ENCODE peak calls at places on chromosomes 12 and 14, in six cellular contexts. V, Y, C, O, L and J are unnamed samples.

GRCh38 chr12:111645433-111645832 is 40.3 kb downstream of the BRAP start:
- DNase-seq in V (no peak), Y (no peak), C (no peak), O (no peak), L (peak; percentile 12), J (no peak)

GRCh38 chr14:77649326-77649725 is 32.9 kb upstream of the SPTLC2 start:
- DNase-seq in V (no peak), Y (no peak), C (no peak), O (no peak), L (no peak), J (no peak)

GRCh38 chr14:36161781-36162180 is 14.7 kb downstream of the PTCSC3 start:
- DNase-seq in V (no peak), Y (no peak), C (no peak), O (no peak), L (no peak), J (no peak)

GRCh38 chr12:101925935-101926334 is 48.6 kb downstream of the DRAM1 start:
- DNase-seq in V (no peak), Y (no peak), C (no peak), O (no peak), L (no peak), J (no peak)

GRCh38 chr12:68042212-68042699 is 53.0 kb downstream of the IFNG-AS1 start:
- DNase-seq in V (no peak), Y (peak; percentile 5), C (no peak), O (no peak), L (no peak), J (no peak)

GRCh38 chr12:81888341-81888740 is 129.2 kb upstream of the PPFIA2 start:
- DNase-seq in V (no peak), Y (no peak), C (no peak), O (no peak), L (no peak), J (no peak)

GRCh38 chr12:95582230-95583058 is 31.2 kb upstream of the USP44 start:
- DNase-seq in V (no peak), Y (peak; percentile 48), C (peak; percentile 21), O (no peak), L (peak; percentile 75), J (peak; percentile 22)

GRCh38 chr12:128724468-128725046 is 99.2 kb downstream of the SLC15A4 start:
- DNase-seq in V (no peak), Y (no peak), C (no peak), O (no peak), L (no peak), J (no peak)

GRCh38 chr12:93851245-93851665 is 174.1 kb downstream of the CRADD start:
- DNase-seq in V (no peak), Y (no peak), C (no peak), O (no peak), L (no peak), J (no peak)

GRCh38 chr12:69254046-69254445 is 14.7 kb downstream of the CPSF6 start:
- DNase-seq in V (no peak), Y (peak; percentile 65), C (peak; percentile 6), O (no peak), L (peak; percentile 64), J (no peak)

GRCh38 chr12:6784292-6784691 is 5.0 kb upstream of the CD4 start:
- DNase-seq in V (no peak), Y (no peak), C (no peak), O (no peak), L (no peak), J (no peak)

GRCh38 chr14:39451811-39452210 is 19.6 kb upstream of the FBXO33 start:
- DNase-seq in V (no peak), Y (no peak), C (no peak), O (no peak), L (no peak), J (no peak)

GRCh38 chr12:121748571-121749265 is 36.2 kb downstream of the TMEM120B start:
- DNase-seq in V (no peak), Y (peak; percentile 62), C (no peak), O (no peak), L (peak; percentile 96), J (no peak)

GRCh38 chr14:68468437-68469207 is 324.2 kb downstream of the ZFP36L1 start:
- DNase-seq in V (peak; percentile 21), Y (peak; percentile 44), C (no peak), O (no peak), L (no peak), J (no peak)

GRCh38 chr12:92992041-92992440 is 62.9 kb upstream of the EEA1 start:
- DNase-seq in V (no peak), Y (no peak), C (no peak), O (no peak), L (no peak), J (no peak)

GRCh38 chr12:12357697-12358476 is 1.0 kb downstream of the BORCS5 start:
- DNase-seq in V (no peak), Y (peak; percentile 61), C (peak; percentile 17), O (no peak), L (no peak), J (no peak)

GRCh38 chr12:120831648-120832267 is 72.4 kb downstream of the SPPL3 start:
- DNase-seq in V (no peak), Y (no peak), C (no peak), O (no peak), L (no peak), J (no peak)

GRCh38 chr12:98594050-98594853 is 766 bp downstream of the SLC25A3 start:
- DNase-seq in V (peak; percentile 13), Y (peak; percentile 35), C (peak; percentile 43), O (no peak), L (no peak), J (no peak)

GRCh38 chr12:75790219-75790618 is 241.4 kb downstream of the PHLDA1 start:
- DNase-seq in V (no peak), Y (peak; percentile 98), C (no peak), O (no peak), L (no peak), J (no peak)

GRCh38 chr14:65501328-65501727 is 88.8 kb downstream of the FUT8 start:
- DNase-seq in V (no peak), Y (no peak), C (no peak), O (no peak), L (no peak), J (no peak)

GRCh38 chr12:132489602-132490239 is at the start of gene FBRSL1:
- DNase-seq in V (peak; percentile 90), Y (peak; percentile 86), C (peak; percentile 93), O (peak; percentile 90), L (peak; percentile 88), J (peak; percentile 94)

GRCh38 chr14:60637490-60638452 is 11.5 kb downstream of the SIX1 start:
- DNase-seq in V (no peak), Y (no peak), C (no peak), O (no peak), L (no peak), J (no peak)

GRCh38 chr12:49536526-49537195 is 2.2 kb upstream of the KCNH3 start:
- DNase-seq in V (no peak), Y (no peak), C (no peak), O (no peak), L (no peak), J (no peak)

GRCh38 chr12:129773170-129773493 is 130.7 kb downstream of the TMEM132D start:
- DNase-seq in V (no peak), Y (no peak), C (no peak), O (no peak), L (no peak), J (no peak)

GRCh38 chr12:119432935-119433334 is 98.4 kb downstream of the CCDC60 start:
- DNase-seq in V (no peak), Y (no peak), C (no peak), O (no peak), L (peak; percentile 12), J (no peak)

GRCh38 chr14:20986811-20987210 is 3.0 kb upstream of the METTL17 start:
- DNase-seq in V (no peak), Y (peak; percentile 93), C (no peak), O (no peak), L (peak; percentile 74), J (peak; percentile 91)

GRCh38 chr12:34400986-34401658 is 378.8 kb downstream of the ALG10 start:
- DNase-seq in V (no peak), Y (no peak), C (no peak), O (peak; percentile 34), L (no peak), J (no peak)

GRCh38 chr12:8078400-8078799 is 3.7 kb upstream of the NECAP1 start:
- DNase-seq in V (peak; percentile 37), Y (peak; percentile 81), C (peak; percentile 12), O (no peak), L (peak; percentile 68), J (peak; percentile 43)